ENCODE peak calls at places on chromosomes 2 and 18, in five cellular contexts. C, B, K, E and D are unnamed samples.

GRCh38 chr2:130845507-130846085 is 8.9 kb downstream of the ARHGEF4 start:
- DNase-seq in C (no peak), B (no peak), K (no peak), E (no peak), D (no peak)

GRCh38 chr2:10449838-10450691 is 1.9 kb upstream of the ODC1 start:
- DNase-seq in C (no peak), B (no peak), K (no peak), E (peak; percentile 86), D (peak; percentile 82)

GRCh38 chr2:157217409-157217808 is 40.1 kb upstream of the GALNT5 start:
- DNase-seq in C (no peak), B (no peak), K (no peak), E (no peak), D (no peak)

GRCh38 chr18:79605481-79605880 is 74.1 kb upstream of the CTDP1 start:
- DNase-seq in C (no peak), B (no peak), K (no peak), E (peak; percentile 3), D (no peak)

GRCh38 chr2:20449501-20450200 is 2.8 kb downstream of the RHOB start:
- DNase-seq in C (no peak), B (no peak), K (no peak), E (no peak), D (no peak)

GRCh38 chr2:207083361-207084080 is 82.2 kb downstream of the KLF7 start:
- DNase-seq in C (no peak), B (no peak), K (no peak), E (no peak), D (no peak)

GRCh38 chr2:136530154-136530553 is 235.2 kb upstream of the THSD7B start:
- DNase-seq in C (no peak), B (no peak), K (no peak), E (no peak), D (no peak)

GRCh38 chr18:34999734-35000397 is 41.3 kb upstream of the MAPRE2 start:
- DNase-seq in C (no peak), B (no peak), K (no peak), E (no peak), D (no peak)

GRCh38 chr2:52874706-52875105 is 892.9 kb upstream of the CHAC2 start:
- DNase-seq in C (no peak), B (no peak), K (no peak), E (no peak), D (no peak)

GRCh38 chr2:186590538-186591441 is 934 bp downstream of the ITGAV start:
- DNase-seq in C (no peak), B (no peak), K (peak; percentile 16), E (peak; percentile 41), D (peak; percentile 37)

GRCh38 chr2:120934891-120935338 is 199.2 kb downstream of the GLI2 start:
- DNase-seq in C (peak; percentile 76), B (no peak), K (no peak), E (peak; percentile 57), D (peak; percentile 56)

GRCh38 chr2:66433945-66434678 is 813 bp upstream of the MEIS1 start:
- DNase-seq in C (no peak), B (no peak), K (no peak), E (peak; percentile 53), D (peak; percentile 78)

GRCh38 chr2:20526666-20527065 is 79.8 kb downstream of the RHOB start:
- DNase-seq in C (no peak), B (no peak), K (no peak), E (no peak), D (no peak)

GRCh38 chr18:2515408-2515807 is 55.9 kb downstream of the METTL4 start:
- DNase-seq in C (no peak), B (no peak), K (no peak), E (no peak), D (no peak)

GRCh38 chr2:167769020-167769419 is 478.4 kb downstream of the STK39 start:
- DNase-seq in C (no peak), B (no peak), K (no peak), E (no peak), D (no peak)

GRCh38 chr2:43745457-43745856 is 28.4 kb upstream of the DYNC2LI1 start:
- DNase-seq in C (no peak), B (no peak), K (no peak), E (no peak), D (no peak)

GRCh38 chr2:189183170-189183569 is 3.6 kb upstream of the COL5A2 start:
- DNase-seq in C (no peak), B (no peak), K (no peak), E (no peak), D (no peak)

GRCh38 chr2:105768176-105768575 is 23.5 kb downstream of the NCK2 start:
- DNase-seq in C (no peak), B (no peak), K (no peak), E (no peak), D (no peak)

GRCh38 chr2:105770162-105770561 is 25.4 kb downstream of the NCK2 start:
- DNase-seq in C (no peak), B (no peak), K (no peak), E (no peak), D (no peak)

GRCh38 chr2:105771841-105772240 is 27.1 kb downstream of the NCK2 start:
- DNase-seq in C (no peak), B (no peak), K (no peak), E (no peak), D (no peak)

GRCh38 chr2:105768961-105769452 is 24.3 kb downstream of the NCK2 start:
- DNase-seq in C (no peak), B (no peak), K (no peak), E (no peak), D (no peak)

DNA sequence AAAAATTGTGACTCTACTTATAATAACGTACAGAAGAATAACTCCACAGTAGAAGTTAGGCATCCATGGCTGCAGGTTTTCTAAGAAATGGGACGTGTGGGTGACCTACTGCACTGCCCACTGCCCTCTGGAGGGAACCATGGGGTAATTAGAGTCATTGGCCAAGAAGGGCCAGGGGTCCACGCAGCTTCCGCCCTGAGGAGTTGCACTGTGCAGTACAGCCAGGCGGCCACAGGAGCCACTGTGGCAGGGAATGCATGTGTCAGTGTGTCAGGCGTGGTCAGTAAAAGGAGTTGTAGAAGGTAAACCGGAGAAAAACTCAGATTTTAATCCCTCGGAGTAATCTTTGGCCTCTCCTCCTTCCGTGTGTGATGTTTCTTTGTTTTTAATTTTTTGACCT is 24.8 kb downstream of the NCK2 start:
- DNase-seq in C (no peak), B (no peak), K (no peak), E (no peak), D (peak; percentile 52)
- TF ChIP-seq CTCF in C (no peak), B (no peak), K (peak; percentile 62), E (no peak), D (peak; percentile 46)

DNA sequence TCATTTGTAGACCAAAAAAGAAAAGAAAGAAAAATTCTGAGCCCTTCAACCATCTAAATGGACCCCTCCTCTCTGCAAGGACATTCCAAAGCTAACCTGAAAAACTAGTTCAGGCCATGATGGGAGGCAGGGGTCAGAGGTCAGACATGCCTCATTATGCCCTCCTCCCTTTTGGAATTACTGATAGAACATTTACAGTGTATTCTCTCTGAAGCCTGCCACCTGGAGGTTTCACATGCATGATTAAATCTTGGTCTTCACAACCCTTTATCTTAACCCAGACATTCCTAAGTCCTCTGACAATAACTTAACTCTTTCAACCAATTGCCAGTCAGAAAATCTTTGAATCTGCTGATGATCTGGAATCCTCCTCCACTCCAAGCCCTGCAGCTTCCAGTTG is 86.0 kb downstream of the SPP2 start:
- DNase-seq in C (no peak), B (no peak), K (no peak), E (no peak), D (peak; percentile 91)
- TF ChIP-seq CTCF in C (no peak), B (no peak), K (no peak), E (no peak), D (no peak)

DNA sequence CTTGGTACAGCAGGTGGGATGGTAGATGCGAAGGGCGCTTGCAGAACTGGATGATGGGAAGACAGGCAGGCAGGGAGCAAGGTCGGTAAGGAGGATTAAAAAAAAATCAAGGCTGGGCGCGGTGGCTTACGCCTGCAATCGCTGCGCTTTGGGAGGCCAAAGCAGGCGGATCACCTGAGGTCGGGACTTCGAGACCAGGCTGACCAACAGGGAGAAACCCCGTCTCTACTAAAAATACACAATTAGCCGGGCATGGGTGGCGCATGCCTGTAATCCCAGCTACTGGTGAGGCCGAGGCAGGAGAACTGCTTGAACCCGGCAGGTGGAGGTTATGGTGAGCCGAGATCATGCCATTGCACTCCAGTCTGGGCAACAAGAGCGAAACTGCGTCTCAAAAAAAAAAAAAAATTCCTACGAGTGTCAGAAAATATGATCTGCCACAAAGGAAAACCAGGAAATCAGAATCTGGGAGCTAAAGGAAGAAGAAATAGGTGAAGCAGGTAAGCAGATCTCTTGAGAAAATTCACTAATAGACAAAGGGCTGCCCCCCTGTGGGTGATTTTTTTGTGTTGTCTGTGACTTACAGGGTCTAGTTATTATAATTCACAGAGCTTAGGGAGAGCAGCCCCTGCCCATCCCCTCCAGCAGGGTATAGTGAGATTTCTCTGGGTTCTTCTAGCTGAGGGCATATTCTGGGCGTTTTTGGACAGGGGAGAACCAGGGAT is 46.2 kb downstream of the C2orf42 start:
- DNase-seq in C (no peak), B (no peak), K (no peak), E (no peak), D (no peak)
- TF ChIP-seq CTCF in C (no peak), B (no peak), K (no peak), E (no peak), D (no peak)

DNA sequence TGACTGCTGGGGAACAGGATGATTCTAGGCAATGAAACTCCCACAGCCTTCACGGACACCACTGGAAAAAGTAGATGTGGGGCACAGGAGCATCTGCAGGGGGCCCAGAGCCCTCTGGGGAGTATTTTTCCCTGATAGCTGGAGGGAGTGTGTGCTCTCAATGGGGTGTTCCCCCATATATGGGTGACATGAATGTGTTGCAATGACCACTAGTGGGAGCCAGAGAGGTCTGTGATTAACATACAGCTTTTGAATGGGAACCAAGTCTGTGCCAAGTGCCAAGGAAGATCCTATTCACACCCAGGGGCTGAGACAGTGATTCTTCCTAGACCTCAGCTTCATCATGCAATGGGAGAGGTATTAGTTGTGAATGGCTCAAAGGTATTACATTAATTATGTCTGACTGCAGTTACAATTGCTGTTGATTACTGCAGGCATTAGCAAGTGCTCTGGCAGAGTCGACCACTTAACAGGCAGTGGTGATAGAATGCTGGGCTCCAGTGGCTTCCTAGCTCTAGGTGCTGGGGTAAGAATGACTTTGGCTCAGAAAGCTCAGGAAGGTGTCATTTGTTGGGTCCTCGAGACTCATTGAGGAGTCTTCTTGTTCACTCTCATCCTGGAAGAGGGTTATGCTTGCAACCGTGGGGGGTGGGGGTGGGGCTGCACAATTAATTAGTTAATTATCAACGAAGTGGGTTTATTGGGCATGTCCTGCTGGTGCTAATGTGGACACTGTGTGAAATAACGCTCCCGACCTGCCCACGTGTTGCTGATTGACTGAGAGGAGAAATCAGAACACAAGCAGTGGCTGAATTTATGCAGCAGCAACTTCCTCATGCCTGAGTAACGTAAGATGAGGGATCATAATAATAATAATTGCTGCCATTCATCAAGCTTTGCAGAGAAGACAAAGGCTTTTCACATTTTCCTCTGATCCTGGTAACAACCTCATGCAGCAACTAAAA is 194.2 kb downstream of the CLIP4 start:
- DNase-seq in C (peak; percentile 50), B (no peak), K (peak; percentile 65), E (peak; percentile 29), D (peak; percentile 62)
- TF ChIP-seq CTCF in C (peak; percentile 92), B (peak; percentile 59), K (peak; percentile 81), E (peak; percentile 55), D (peak; percentile 76)